ENCODE peak calls at places on chromosomes 13 and 19, in four cellular contexts. X is Panc1, B is HCT116, O is HepG2. R is an unnamed sample.

GRCh38 chr13:107574517-107575215 is 640.7 kb downstream of the LIG4 start:
- DNase-seq in X (no peak), B (no peak), O (no peak), R (no peak)

GRCh38 chr19:35549174-35549788 is 3.9 kb downstream of the TMEM147 start:
- DNase-seq in X (peak), B (peak), O (peak), R (peak)

GRCh38 chr13:38957794-38958592 is 32.6 kb downstream of the STOML3 start:
- DNase-seq in X (no peak), B (no peak), O (no peak), R (no peak)

GRCh38 chr19:36225219-36225892 is 10.4 kb downstream of the ZNF146 start:
- DNase-seq in X (no peak), B (no peak), O (no peak), R (no peak)

GRCh38 chr13:99218969-99219368 is 18.3 kb downstream of the UBAC2 start:
- DNase-seq in X (no peak), B (no peak), O (no peak), R (no peak)

GRCh38 chr13:105817011-105817410 is 718.5 kb downstream of the EFNB2 start:
- DNase-seq in X (no peak), B (no peak), O (no peak), R (no peak)

GRCh38 chr13:36420437-36420891 is 11.8 kb upstream of the CCNA1 start:
- DNase-seq in X (peak), B (peak), O (peak), R (peak)

GRCh38 chr13:63842102-63842501 is 2426.5 kb upstream of the PCDH20 start:
- DNase-seq in X (no peak), B (no peak), O (no peak), R (no peak)

GRCh38 chr13:28495586-28496564 is 947 bp upstream of the FLT1 start:
- DNase-seq in X (no peak), B (no peak), O (no peak), R (no peak)

GRCh38 chr19:48603001-48603400 is 3.5 kb upstream of the SPACA4 start:
- DNase-seq in X (no peak), B (no peak), O (no peak), R (no peak)

GRCh38 chr13:93364166-93364565 is 137.6 kb downstream of the GPC6 start:
- DNase-seq in X (no peak), B (no peak), O (no peak), R (peak)

DNA sequence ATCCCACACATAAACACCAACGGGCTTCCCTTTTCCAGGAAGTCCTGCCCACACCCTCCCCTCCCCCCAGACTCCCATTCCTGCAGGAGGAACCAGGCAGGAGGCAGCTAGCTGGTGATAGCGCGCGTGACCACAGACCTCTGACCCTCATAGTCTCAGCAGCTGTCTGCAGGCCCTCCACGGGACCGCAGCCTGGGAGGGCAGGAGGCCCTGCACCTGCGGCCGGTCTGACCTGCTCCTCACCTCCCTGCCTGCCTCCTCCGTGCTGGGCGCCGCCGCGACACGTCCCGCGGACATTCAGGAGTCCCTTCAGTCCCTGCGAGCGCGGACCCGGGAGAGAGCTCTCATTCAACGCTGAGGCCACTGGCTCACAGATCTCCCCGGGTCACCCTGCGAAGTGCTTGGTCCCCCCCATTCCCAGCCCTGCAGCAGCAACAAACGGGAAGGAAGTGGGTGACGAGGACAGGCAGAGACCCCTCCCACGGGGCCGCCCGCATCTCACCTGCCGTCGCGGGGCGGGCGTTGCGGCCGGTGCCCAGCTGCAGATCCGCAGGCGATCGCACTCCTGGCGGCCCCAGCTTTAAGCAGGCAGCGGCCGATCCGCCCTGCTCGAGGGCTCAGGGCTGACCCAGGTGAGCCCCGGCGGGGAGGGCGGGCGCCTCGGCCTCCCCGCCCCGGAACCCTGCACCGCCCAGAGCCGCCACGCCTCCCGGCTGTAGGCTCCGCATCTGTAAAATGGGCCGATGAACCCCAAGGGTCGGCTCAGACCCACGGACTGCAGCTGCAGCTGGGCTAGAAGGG is 1.1 kb upstream of the ACP5 start:
- DNase-seq in X (no peak), B (no peak), O (peak), R (peak)
- TF ChIP-seq TCF7L2 in X (no peak), B (no peak), O (no peak), R (no peak)

GRCh38 chr13:23657056-23657455 is 86.8 kb downstream of the TNFRSF19 start:
- DNase-seq in X (no peak), B (no peak), O (no peak), R (no peak)

GRCh38 chr13:23654111-23655110 is 84.2 kb downstream of the TNFRSF19 start:
- DNase-seq in X (no peak), B (no peak), O (peak), R (no peak)

GRCh38 chr13:23655321-23655720 is 85.1 kb downstream of the TNFRSF19 start:
- DNase-seq in X (no peak), B (no peak), O (no peak), R (no peak)

GRCh38 chr13:23658929-23659541 is 88.8 kb downstream of the TNFRSF19 start:
- DNase-seq in X (no peak), B (no peak), O (no peak), R (no peak)

GRCh38 chr13:23656637-23657036 is 86.4 kb downstream of the TNFRSF19 start:
- DNase-seq in X (no peak), B (no peak), O (peak), R (no peak)
- TF ChIP-seq POLR2AphosphoS5 in X (no peak), B (no peak), O (no peak), R (no peak)

DNA sequence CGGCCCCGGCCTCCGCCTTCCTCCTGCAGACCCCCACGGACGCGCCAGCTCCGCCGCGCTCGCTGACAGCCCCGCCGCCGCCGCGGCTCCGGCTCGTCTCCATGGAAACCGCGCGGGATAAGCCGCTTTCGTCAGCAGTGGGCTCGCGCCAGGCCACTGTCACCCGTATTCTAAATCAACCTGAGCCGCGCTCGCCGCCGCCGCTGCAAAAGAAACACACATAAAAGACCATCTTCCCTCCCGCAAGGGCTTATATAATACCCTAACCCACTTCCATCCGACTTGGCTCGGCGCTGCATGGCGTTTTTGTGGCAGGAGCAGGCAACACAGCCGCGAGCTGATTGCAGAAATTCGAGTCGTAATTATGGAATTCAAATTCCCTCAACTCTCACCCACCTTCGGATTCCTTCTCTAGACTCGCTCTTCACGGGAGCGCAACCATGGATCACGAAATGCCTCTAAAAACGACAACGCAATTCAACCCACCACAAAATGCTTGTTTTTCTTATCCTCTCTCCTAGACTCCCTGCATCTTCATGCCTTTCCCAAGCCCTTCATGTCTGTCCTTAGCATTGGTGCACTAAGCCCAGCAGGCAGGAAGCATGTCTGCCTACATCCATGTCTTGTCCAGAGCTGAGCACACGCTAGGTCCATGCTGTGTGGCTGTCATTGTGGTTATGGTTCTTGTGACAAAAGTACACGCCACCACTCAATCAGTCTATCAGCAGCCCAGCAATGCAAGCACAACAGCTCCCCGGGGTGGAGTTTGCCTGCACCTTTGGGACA is at the start of gene AMER2:
- DNase-seq in X (no peak), B (no peak), O (no peak), R (no peak)
- TF ChIP-seq TCF7L2 in X (no peak), B (no peak), O (no peak), R (no peak)

DNA sequence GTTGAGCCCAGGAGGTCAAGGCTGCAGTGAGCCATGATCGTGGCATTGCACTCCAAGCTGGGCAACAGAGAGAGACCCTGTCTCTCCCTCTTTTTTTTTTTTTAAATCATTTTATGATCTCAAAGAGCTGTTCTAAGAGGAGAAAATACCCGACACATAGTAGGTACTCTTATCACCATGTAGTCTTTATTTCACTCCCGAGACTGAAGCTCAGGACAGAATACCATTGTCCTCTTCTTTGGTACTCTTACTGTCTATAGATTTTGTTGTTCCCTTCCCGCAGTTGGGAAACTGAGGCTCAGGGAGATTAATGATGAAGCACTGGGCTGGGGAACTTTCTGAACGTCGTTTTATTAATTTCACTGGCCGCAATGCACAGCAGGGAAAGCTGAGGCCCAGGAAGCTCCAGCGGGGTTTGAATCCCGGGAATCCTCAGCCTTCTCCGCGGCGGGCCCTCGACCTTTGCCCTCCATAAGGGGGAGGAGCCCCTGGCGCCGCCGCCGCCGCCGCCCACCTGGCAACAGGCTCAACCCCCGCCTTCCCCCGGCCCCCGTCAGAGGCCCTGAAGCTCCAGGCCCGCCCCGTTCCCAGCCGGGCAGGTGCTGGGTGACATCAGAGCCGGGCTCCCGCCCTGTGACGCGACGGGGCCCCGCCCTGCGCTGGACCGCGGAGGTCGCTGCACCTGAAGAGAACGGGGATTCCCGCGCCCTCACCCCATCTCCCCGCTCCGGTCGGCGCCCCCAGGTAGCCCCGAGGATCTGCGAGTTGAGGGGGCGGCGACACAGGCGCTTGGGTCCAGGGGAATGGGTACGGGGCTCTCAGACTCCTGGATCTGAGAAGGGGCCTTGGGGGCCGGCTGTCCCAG is 1.6 kb downstream of the MYH14 start:
- DNase-seq in X (no peak), B (peak), O (peak), R (peak)
- TF ChIP-seq POLR2AphosphoS5 in X (no peak), B (peak), O (peak), R (no peak)

GRCh38 chr19:38989066-38989605 is 13.6 kb upstream of the FBXO17 start:
- DNase-seq in X (no peak), B (no peak), O (no peak), R (no peak)
- TF ChIP-seq TCF7L2 in X (no peak), B (no peak), O (no peak), R (no peak)

DNA sequence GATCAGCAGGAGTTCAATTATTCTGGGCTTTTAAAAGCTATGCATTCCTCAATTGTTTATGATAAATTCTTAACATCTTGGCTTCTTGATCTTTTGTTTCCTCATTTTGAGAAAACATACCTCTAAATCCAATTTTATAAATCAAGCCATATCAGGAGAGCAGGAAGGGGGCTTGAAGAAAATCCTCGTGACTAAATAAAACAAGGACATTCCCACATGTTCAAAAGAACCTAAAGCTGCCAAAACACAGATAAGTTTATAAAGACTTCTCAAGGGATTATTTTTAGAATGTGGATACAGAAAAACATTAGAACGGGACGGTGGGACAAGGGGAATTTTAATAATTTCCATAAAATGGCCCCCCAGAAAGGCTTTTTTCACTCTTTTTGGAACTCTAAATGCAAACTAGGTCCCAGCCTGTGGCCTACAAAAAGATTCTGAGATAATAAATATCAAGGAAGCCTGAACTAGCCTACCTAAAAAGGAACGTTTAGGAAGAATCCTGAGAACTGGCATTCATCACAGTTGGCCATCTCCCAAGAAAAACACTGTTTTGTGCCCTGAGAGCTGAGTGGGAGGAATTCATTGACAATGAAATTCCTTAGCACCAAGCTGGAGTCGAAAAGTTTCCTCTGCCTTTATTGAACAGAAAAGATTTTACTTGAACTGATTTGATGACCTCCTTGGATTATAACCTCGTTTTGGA is 30.1 kb downstream of the ZAR1L start:
- DNase-seq in X (no peak), B (peak), O (peak), R (no peak)
- TF ChIP-seq POLR2AphosphoS5 in X (no peak), B (no peak), O (no peak), R (no peak)

GRCh38 chr19:30070198-30070969 is 128.3 kb downstream of the URI1 start:
- DNase-seq in X (no peak), B (no peak), O (no peak), R (no peak)
- TF ChIP-seq TCF7L2 in X (no peak), B (no peak), O (no peak), R (no peak)

GRCh38 chr13:41579168-41579567 is 121.8 kb downstream of the RGCC start:
- DNase-seq in X (no peak), B (no peak), O (no peak), R (no peak)

GRCh38 chr13:41579881-41580280 is 122.5 kb downstream of the RGCC start:
- DNase-seq in X (no peak), B (no peak), O (no peak), R (no peak)

GRCh38 chr13:41581884-41582547 is 124.7 kb downstream of the RGCC start:
- DNase-seq in X (no peak), B (no peak), O (no peak), R (no peak)

GRCh38 chr13:41580345-41580744 is 123.0 kb downstream of the RGCC start:
- DNase-seq in X (no peak), B (no peak), O (no peak), R (no peak)

GRCh38 chr13:41577437-41577836 is 120.1 kb downstream of the RGCC start:
- DNase-seq in X (no peak), B (no peak), O (no peak), R (no peak)
- TF ChIP-seq POLR2AphosphoS5 in X (no peak), B (no peak), O (no peak), R (no peak)

R was measured in K562.